ENCODE peak calls at places on chromosomes 1 and 21, in four cellular contexts. D, N, X and G are unnamed samples.

GRCh38 chr1:41365772-41366427 is 4.7 kb downstream of the FOXO6 start:
- DNase-seq in X (no peak), D (no peak), N (peak), G (no peak)

GRCh38 chr1:2976180-2976562 is 45.1 kb upstream of the ACTRT2 start:
- DNase-seq in D (no peak), N (no peak), X (no peak), G (no peak)

GRCh38 chr1:12333036-12333785 is 103.4 kb downstream of the VPS13D start:
- DNase-seq in N (no peak), D (no peak), X (peak), G (no peak)

GRCh38 chr1:234402939-234403338 is 29.7 kb downstream of the COA6 start:
- DNase-seq in N (no peak), X (no peak), D (no peak), G (no peak)

GRCh38 chr1:120133228-120133927 is 42.9 kb downstream of the SEC22B start:
- DNase-seq in D (no peak), X (no peak), N (no peak), G (no peak)

GRCh38 chr1:229192031-229192430 is 78.9 kb upstream of the RAB4A start:
- DNase-seq in D (no peak), X (no peak), N (no peak), G (no peak)

GRCh38 chr21:41932576-41933258 is 21.1 kb downstream of the C2CD2 start:
- DNase-seq in D (no peak), X (peak), N (no peak), G (no peak)

GRCh38 chr1:145967288-145967687 is 2.8 kb downstream of the POLR3GL start:
- DNase-seq in N (no peak), D (no peak), X (no peak), G (no peak)

GRCh38 chr1:14366361-14367018 is 232.0 kb upstream of the KAZN start:
- DNase-seq in D (peak), X (peak), N (no peak), G (no peak)

GRCh38 chr1:1841575-1841991 is 49.3 kb downstream of the GNB1 start:
- DNase-seq in X (no peak), D (no peak), N (no peak), G (peak)

GRCh38 chr1:79006564-79006963 is at the start of gene ADGRL4:
- DNase-seq in D (peak), N (no peak), X (peak), G (no peak)

GRCh38 chr1:205849619-205850355 is at the start of gene PM20D1:
- DNase-seq in D (peak), N (no peak), X (peak), G (peak)

GRCh38 chr1:36879613-36880012 is 154.7 kb downstream of the GRIK3 start:
- DNase-seq in D (no peak), N (no peak), X (no peak), G (no peak)

GRCh38 chr1:51957618-51958017 is 32.9 kb downstream of the RAB3B start:
- DNase-seq in X (no peak), N (peak), D (peak), G (no peak)

GRCh38 chr1:58539553-58539952 is 7.0 kb downstream of the OMA1 start:
- DNase-seq in N (no peak), D (no peak), X (no peak), G (no peak)

GRCh38 chr1:39540504-39541031 is 36.0 kb downstream of the PABPC4 start:
- DNase-seq in N (no peak), D (no peak), X (peak), G (no peak)

GRCh38 chr21:14321042-14321441 is 61.9 kb downstream of the HSPA13 start:
- DNase-seq in N (no peak), D (no peak), X (no peak), G (no peak)

GRCh38 chr1:225896937-225897549 is 8.1 kb upstream of the LEFTY1 start:
- DNase-seq in X (peak), N (no peak), D (no peak), G (peak)

GRCh38 chr21:37829043-37829442 is 87.2 kb downstream of the KCNJ6 start:
- DNase-seq in N (no peak), D (no peak), X (no peak), G (no peak)

GRCh38 chr1:93172778-93173177 is 7.4 kb downstream of the TMED5 start:
- DNase-seq in D (no peak), N (no peak), X (no peak), G (no peak)

GRCh38 chr1:172637522-172637921 is 21.4 kb upstream of the FASLG start:
- DNase-seq in D (no peak), N (no peak), X (no peak), G (no peak)

GRCh38 chr1:188719735-188720134 is 1757.9 kb downstream of the BRINP3 start:
- DNase-seq in D (no peak), N (no peak), X (no peak), G (peak)

GRCh38 chr1:3454811-3455618 is 550 bp downstream of the ARHGEF16 start:
- DNase-seq in X (peak), D (peak), N (peak), G (no peak)

GRCh38 chr1:2817784-2818564 is 16.5 kb upstream of the TTC34 start:
- DNase-seq in N (no peak), X (peak), D (no peak), G (no peak)

GRCh38 chr1:211198111-211198510 is 61.1 kb upstream of the RCOR3 start:
- DNase-seq in D (no peak), N (no peak), X (no peak), G (no peak)

GRCh38 chr1:246629030-246629429 is 62.8 kb downstream of the CNST start:
- DNase-seq in X (no peak), N (no peak), D (no peak), G (no peak)

GRCh38 chr1:33111965-33112364 is 31.0 kb downstream of the AZIN2 start:
- DNase-seq in X (no peak), D (no peak), N (no peak), G (peak)

GRCh38 chr1:28297826-28298225 is 31.0 kb upstream of the MED18 start:
- DNase-seq in N (no peak), X (no peak), D (no peak), G (no peak)